ENCODE peak calls at places on chromosomes 2 and 18, in eight cellular contexts. C, B, P, G, N, J, L and X are unnamed samples.

GRCh38 chr2:121562269-121563176 is 31.8 kb downstream of the RNU4ATAC start:
- DNase-seq in C (no peak), B (no peak), P (no peak), G (no peak), N (no peak), J (no peak), L (no peak), X (no peak)

GRCh38 chr2:112811841-112812306 is 24.7 kb downstream of the IL1B start:
- DNase-seq in C (no peak), B (no peak), P (no peak), G (no peak), N (peak), J (peak), L (no peak), X (no peak)

GRCh38 chr2:25899404-25899925 is 21.2 kb upstream of the ASXL2 start:
- DNase-seq in C (no peak), B (no peak), P (no peak), G (no peak), N (no peak), J (no peak), L (no peak), X (no peak)

GRCh38 chr2:164189851-164190250 is 431.4 kb downstream of the GRB14 start:
- DNase-seq in C (no peak), B (no peak), P (no peak), G (no peak), N (no peak), J (no peak), L (no peak), X (no peak)

GRCh38 chr2:239763433-239764097 is 261.6 kb downstream of the NDUFA10 start:
- DNase-seq in C (peak), B (peak), P (no peak), G (no peak), N (no peak), J (no peak), L (no peak), X (no peak)

GRCh38 chr2:182971820-182972547 is 66.3 kb downstream of the NCKAP1 start:
- DNase-seq in C (no peak), B (no peak), P (no peak), G (no peak), N (no peak), J (no peak), L (no peak), X (no peak)

GRCh38 chr2:241511091-241511741 is 2.8 kb upstream of the STK25 start:
- DNase-seq in C (no peak), B (no peak), P (no peak), G (no peak), N (no peak), J (no peak), L (no peak), X (no peak)

GRCh38 chr2:241514986-241515737 is 6.8 kb upstream of the STK25 start:
- DNase-seq in C (no peak), B (no peak), P (no peak), G (no peak), N (no peak), J (no peak), L (no peak), X (no peak)

GRCh38 chr2:45750484-45750883 is 99.0 kb downstream of the PRKCE start:
- DNase-seq in C (no peak), B (no peak), P (no peak), G (no peak), N (no peak), J (no peak), L (no peak), X (no peak)

GRCh38 chr18:13278231-13278630 is 59.7 kb downstream of the LDLRAD4 start:
- DNase-seq in C (no peak), B (peak), P (no peak), G (no peak), N (no peak), J (no peak), L (no peak), X (no peak)

GRCh38 chr2:110713508-110714362 is 18.6 kb upstream of the ACOXL start:
- DNase-seq in C (no peak), B (no peak), P (no peak), G (no peak), N (no peak), J (peak), L (no peak), X (no peak)

GRCh38 chr2:64354857-64355680 is 98.9 kb upstream of the LGALSL start:
- DNase-seq in C (no peak), B (no peak), P (peak), G (no peak), N (peak), J (peak), L (no peak), X (no peak)

GRCh38 chr2:64283641-64284371 is 139.6 kb upstream of the PELI1 start:
- DNase-seq in C (no peak), B (peak), P (no peak), G (peak), N (peak), J (no peak), L (no peak), X (no peak)

GRCh38 chr2:168719446-168719845 is 83.0 kb upstream of the NOSTRIN start:
- DNase-seq in C (no peak), B (no peak), P (no peak), G (no peak), N (no peak), J (no peak), L (no peak), X (no peak)

GRCh38 chr2:58155160-58155778 is 85.9 kb downstream of the FANCL start:
- DNase-seq in C (no peak), B (no peak), P (no peak), G (no peak), N (no peak), J (no peak), L (no peak), X (no peak)

GRCh38 chr2:238761802-238762373 is 86.0 kb upstream of the TWIST2 start:
- DNase-seq in C (no peak), B (no peak), P (no peak), G (no peak), N (peak), J (peak), L (no peak), X (no peak)

GRCh38 chr2:74290466-74291216 is 52.6 kb downstream of the SLC4A5 start:
- DNase-seq in C (no peak), B (peak), P (no peak), G (peak), N (no peak), J (no peak), L (no peak), X (peak)

GRCh38 chr2:161090401-161090800 is 69.8 kb upstream of the TANK start:
- DNase-seq in C (no peak), B (peak), P (no peak), G (peak), N (no peak), J (no peak), L (no peak), X (no peak)

GRCh38 chr2:121333834-121334558 is 49.0 kb upstream of the TFCP2L1 start:
- DNase-seq in C (no peak), B (no peak), P (no peak), G (no peak), N (no peak), J (no peak), L (no peak), X (no peak)

GRCh38 chr2:67898605-67899004 is 164.2 kb downstream of the C1D start:
- DNase-seq in C (no peak), B (no peak), P (no peak), G (no peak), N (peak), J (no peak), L (no peak), X (no peak)

GRCh38 chr2:107728586-107728985 is 98.1 kb upstream of the RGPD4 start:
- DNase-seq in C (no peak), B (no peak), P (no peak), G (no peak), N (no peak), J (no peak), L (no peak), X (no peak)

GRCh38 chr2:112712903-112713584 is 7.8 kb upstream of the NT5DC4 start:
- DNase-seq in C (no peak), B (no peak), P (no peak), G (no peak), N (peak), J (no peak), L (no peak), X (no peak)

GRCh38 chr2:28344756-28345291 is 47.8 kb upstream of the FOSL2 start:
- DNase-seq in C (no peak), B (no peak), P (no peak), G (no peak), N (no peak), J (no peak), L (no peak), X (no peak)

GRCh38 chr2:180990794-180991193 is 10.4 kb downstream of the UBE2E3 start:
- DNase-seq in C (no peak), B (no peak), P (no peak), G (no peak), N (no peak), J (no peak), L (no peak), X (no peak)

GRCh38 chr2:180990337-180990736 is 9.9 kb downstream of the UBE2E3 start:
- DNase-seq in C (no peak), B (no peak), P (no peak), G (no peak), N (no peak), J (no peak), L (no peak), X (no peak)

GRCh38 chr2:180991820-180992219 is 11.4 kb downstream of the UBE2E3 start:
- DNase-seq in C (no peak), B (no peak), P (no peak), G (no peak), N (no peak), J (no peak), L (no peak), X (no peak)

GRCh38 chr2:180992994-180993393 is 12.6 kb downstream of the UBE2E3 start:
- DNase-seq in C (no peak), B (no peak), P (no peak), G (no peak), N (no peak), J (no peak), L (no peak), X (no peak)

DNA sequence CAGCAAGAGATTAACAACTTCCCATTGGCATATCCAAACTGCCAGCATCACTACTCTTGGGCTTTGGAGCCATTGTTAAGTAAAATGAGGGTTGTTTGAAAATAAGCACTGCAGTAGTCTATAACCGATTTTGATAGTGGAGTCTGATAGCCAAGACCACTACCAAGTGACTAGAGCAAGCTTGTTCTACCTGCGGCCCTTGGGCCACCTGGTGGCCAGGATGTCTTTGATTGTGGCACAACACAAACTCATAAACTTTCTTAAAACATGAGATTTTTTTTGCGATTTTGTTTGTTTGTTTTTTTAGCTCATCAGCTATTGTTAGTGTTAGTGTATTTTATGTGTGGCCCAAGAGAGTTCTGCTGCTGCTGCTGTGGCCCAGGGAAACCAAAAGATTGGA is 11.0 kb downstream of the UBE2E3 start:
- DNase-seq in C (no peak), B (no peak), P (no peak), G (no peak), N (no peak), J (no peak), L (no peak), X (no peak)
- TF ChIP-seq CTCF in C (no peak), B (no peak), P (no peak), G (no peak), N (no peak), J (no peak), L (no peak), X (no peak)

GRCh38 chr2:142218471-142218870 is 87.7 kb upstream of the LRP1B start:
- DNase-seq in C (no peak), B (no peak), P (no peak), G (no peak), N (no peak), J (peak), L (no peak), X (no peak)

GRCh38 chr2:142223309-142223708 is 92.5 kb upstream of the LRP1B start:
- DNase-seq in C (no peak), B (no peak), P (no peak), G (no peak), N (no peak), J (no peak), L (no peak), X (no peak)

GRCh38 chr2:142220239-142220638 is 89.4 kb upstream of the LRP1B start:
- DNase-seq in C (no peak), B (no peak), P (no peak), G (no peak), N (no peak), J (no peak), L (no peak), X (no peak)

GRCh38 chr2:142222715-142223114 is 91.9 kb upstream of the LRP1B start:
- DNase-seq in C (no peak), B (no peak), P (no peak), G (no peak), N (no peak), J (no peak), L (no peak), X (no peak)

GRCh38 chr2:142220901-142221300 is 90.1 kb upstream of the LRP1B start:
- DNase-seq in C (no peak), B (no peak), P (no peak), G (no peak), N (no peak), J (no peak), L (no peak), X (no peak)
- TF ChIP-seq CTCF in C (no peak), B (no peak), P (no peak), G (no peak), N (no peak), J (no peak), L (no peak), X (no peak)

GRCh38 chr2:104523921-104524320 is 330.0 kb upstream of the POU3F3 start:
- DNase-seq in C (no peak), B (no peak), P (no peak), G (no peak), N (no peak), J (no peak), L (no peak), X (no peak)

GRCh38 chr2:104518256-104518655 is 335.7 kb upstream of the POU3F3 start:
- DNase-seq in C (no peak), B (no peak), P (no peak), G (no peak), N (no peak), J (no peak), L (no peak), X (no peak)

DNA sequence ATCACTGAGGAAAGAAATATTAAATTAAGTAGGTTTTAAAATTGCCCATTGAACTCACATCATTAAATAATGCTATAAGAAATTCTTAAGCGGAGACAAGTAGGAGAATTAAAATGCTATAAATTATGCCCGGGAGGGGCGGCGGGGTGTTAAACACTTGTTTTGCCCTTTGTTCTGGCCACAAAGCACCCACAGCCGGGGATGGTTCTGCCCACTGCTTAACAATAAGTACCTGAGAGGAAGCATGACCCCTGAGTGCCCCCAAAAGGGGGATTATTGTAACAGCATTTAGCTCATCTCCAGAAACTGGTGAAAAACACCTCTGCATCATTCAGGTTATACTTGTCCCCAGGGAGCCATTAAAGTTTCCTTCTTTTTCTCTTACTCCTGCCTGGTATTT is 332.7 kb upstream of the POU3F3 start:
- DNase-seq in C (no peak), B (no peak), P (no peak), G (no peak), N (no peak), J (no peak), L (no peak), X (no peak)
- TF ChIP-seq CTCF in C (no peak), B (no peak), P (no peak), G (no peak), N (no peak), J (no peak), L (no peak), X (no peak)

DNA sequence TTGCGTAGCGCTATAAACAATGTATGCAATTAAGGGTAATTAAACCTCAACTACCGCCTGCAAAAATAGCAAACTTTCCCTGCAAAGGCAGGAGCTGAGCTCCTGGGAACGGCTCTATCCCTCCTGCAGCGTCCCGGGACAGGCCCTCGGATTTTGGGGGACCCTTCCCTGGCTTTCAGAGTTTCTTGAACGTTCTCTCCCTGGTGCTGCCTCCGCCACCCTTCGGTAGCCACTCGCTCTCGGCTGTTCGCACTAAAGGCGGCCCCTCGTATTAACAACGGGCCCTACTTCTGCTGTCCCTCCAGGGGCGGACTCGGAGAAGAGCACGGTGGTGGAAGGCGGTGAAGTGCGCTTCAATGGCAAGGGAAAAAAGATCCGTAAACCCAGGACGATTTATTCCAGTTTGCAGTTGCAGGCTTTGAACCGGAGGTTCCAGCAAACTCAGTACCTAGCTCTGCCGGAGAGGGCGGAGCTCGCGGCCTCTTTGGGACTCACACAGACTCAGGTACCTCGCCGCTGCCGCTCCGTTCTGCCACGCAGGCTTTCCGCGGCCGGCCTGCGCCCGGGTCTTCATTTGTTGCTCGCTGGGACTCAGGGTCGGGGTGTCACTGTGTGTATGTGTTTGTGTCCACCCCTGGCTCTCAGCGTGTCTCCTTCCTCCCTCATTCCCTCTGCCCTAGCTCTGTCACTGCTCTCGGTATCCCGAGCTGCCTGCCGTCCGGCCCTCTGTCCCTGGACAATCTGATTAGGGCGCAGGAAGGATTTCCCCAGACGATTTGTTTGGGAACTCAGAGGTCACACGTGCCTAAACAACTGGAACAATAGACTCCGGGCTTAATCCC is 1.3 kb downstream of the DLX1 start:
- DNase-seq in C (no peak), B (peak), P (no peak), G (peak), N (no peak), J (no peak), L (no peak), X (no peak)
- TF ChIP-seq CTCF in C (no peak), B (peak), P (no peak), G (no peak), N (no peak), J (peak), L (no peak), X (no peak)

GRCh38 chr2:9517118-9517782 is 38.4 kb downstream of the ADAM17 start:
- DNase-seq in C (no peak), B (no peak), P (no peak), G (no peak), N (no peak), J (no peak), L (no peak), X (no peak)
- TF ChIP-seq CTCF in C (no peak), B (no peak), P (no peak), G (no peak), N (no peak), J (no peak), L (no peak), X (no peak)

GRCh38 chr2:11583840-11584529 is 50.1 kb downstream of the GREB1 start:
- DNase-seq in C (peak), B (peak), P (peak), G (peak), N (peak), J (peak), L (peak), X (peak)
- TF ChIP-seq CTCF in C (peak), B (peak), P (peak), G (peak), N (peak), J (peak), L (peak), X (peak)

DNA sequence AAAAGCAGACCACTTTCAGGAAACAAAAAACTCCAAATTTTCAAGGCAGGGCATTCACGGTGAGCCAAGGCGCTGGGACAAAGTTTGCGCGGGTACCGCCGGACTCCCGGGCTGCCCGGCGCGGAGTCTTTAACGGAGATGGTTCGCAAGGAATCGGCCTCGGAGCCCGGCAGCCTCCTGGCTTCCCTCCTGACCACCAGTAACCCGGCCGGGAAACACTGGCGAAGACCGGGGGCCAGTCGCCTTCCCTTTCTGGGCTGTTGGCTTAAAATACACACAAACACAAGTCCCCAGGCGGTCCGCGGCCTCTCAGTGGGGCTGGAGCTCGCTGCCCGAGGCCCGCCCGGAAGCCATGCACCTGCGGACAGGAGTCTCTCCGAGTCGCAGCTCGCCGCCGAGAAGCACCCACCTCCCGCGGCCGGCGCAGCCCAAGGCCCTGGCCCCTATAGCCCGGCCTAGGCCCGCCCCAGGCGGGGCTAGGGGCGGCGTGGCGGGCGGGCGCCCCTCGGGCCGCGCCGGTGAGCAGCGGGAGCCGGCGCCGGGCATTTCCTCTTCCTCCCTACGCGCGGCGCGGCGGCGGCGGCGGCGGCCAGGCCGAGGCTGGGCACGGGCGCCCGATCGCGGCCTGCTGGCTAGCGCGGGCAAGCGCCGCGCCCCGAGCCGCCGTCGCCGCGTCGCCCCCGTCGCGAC is 550 bp upstream of the KCMF1 start:
- DNase-seq in C (peak), B (peak), P (no peak), G (peak), N (peak), J (peak), L (peak), X (peak)
- TF ChIP-seq CTCF in C (no peak), B (no peak), P (peak), G (no peak), N (no peak), J (no peak), L (no peak), X (no peak)

DNA sequence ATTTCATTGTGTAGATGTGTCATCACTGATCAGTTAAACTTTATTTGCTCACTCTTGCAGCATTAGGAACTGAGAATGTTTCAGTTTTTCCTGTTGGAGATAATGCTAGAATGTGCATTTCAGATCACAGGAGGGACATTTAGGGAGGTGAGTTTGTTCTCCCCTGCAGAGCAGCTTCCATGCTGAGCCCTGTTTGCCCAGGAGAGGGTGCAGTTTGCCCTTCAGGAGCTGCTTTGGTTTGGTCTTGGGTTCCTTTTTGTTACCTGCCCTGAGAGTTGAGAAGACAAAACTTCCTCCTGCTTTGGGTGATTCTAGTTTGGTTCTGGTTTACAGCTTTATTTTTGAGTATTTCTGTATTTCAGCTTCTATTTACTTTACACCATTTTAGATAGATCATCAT is 49.9 kb downstream of the DGKD start:
- DNase-seq in C (no peak), B (peak), P (peak), G (peak), N (peak), J (no peak), L (no peak), X (no peak)
- TF ChIP-seq CTCF in C (peak), B (peak), P (peak), G (peak), N (peak), J (peak), L (peak), X (peak)

GRCh38 chr2:216661639-216662375 is 28.6 kb downstream of the IGFBP2 start:
- DNase-seq in C (no peak), B (no peak), P (no peak), G (no peak), N (no peak), J (no peak), L (no peak), X (no peak)
- TF ChIP-seq CTCF in C (no peak), B (no peak), P (no peak), G (no peak), N (peak), J (no peak), L (no peak), X (no peak)